ENCODE peak calls at places on chromosomes 6 and 20, in eight cellular contexts. E is fibroblast of pulmonary artery; G is psoas muscle; O is CD4-positive, alpha-beta T cell; N is astrocyte of the spinal cord; M is RWPE1; I is SK-N-SH; V is AG09319. J is an unnamed sample.

GRCh38 chr20:59515013-59515905 is 89.1 kb upstream of the PHACTR3 start:
- DNase-seq in E (peak; percentile 52), G (peak; percentile 68), O (no peak), N (peak; percentile 38), M (peak; percentile 91), I (peak; percentile 89), V (no peak), J (peak; percentile 87)

GRCh38 chr6:167094436-167094819 is 28.5 kb upstream of the CCR6 start:
- DNase-seq in E (peak; percentile 16), G (no peak), O (no peak), N (no peak), M (no peak), I (no peak), V (no peak), J (no peak)

GRCh38 chr6:139587469-139587868 is 213.0 kb upstream of the CITED2 start:
- DNase-seq in E (peak; percentile 82), G (no peak), O (no peak), N (peak; percentile 89), M (peak; percentile 41), I (no peak), V (no peak), J (no peak)

GRCh38 chr20:15176929-15177328 is 839.5 kb upstream of the FLRT3 start:
- DNase-seq in E (no peak), G (no peak), O (no peak), N (no peak), M (no peak), I (no peak), V (no peak), J (no peak)

GRCh38 chr6:139597781-139598368 is 223.4 kb upstream of the CITED2 start:
- DNase-seq in E (peak; percentile 98), G (peak; percentile 77), O (no peak), N (peak; percentile 99), M (peak; percentile 45), I (no peak), V (peak; percentile 95), J (peak; percentile 49)

GRCh38 chr20:53599910-53600632 is 6.4 kb upstream of the ZNF217 start:
- DNase-seq in E (no peak), G (no peak), O (no peak), N (no peak), M (no peak), I (no peak), V (no peak), J (peak; percentile 13)

GRCh38 chr6:32369678-32370077 is 2.0 kb downstream of the TSBP1 start:
- DNase-seq in E (peak; percentile 88), G (no peak), O (no peak), N (peak; percentile 93), M (peak; percentile 87), I (no peak), V (peak; percentile 15), J (no peak)

GRCh38 chr20:37053230-37053950 is 42.4 kb downstream of the RBL1 start:
- DNase-seq in E (no peak), G (no peak), O (no peak), N (no peak), M (no peak), I (no peak), V (no peak), J (no peak)

GRCh38 chr6:14674458-14674857 is 556.9 kb downstream of the CD83 start:
- DNase-seq in E (no peak), G (no peak), O (no peak), N (no peak), M (no peak), I (no peak), V (no peak), J (no peak)

GRCh38 chr6:71482742-71483141 is 194.1 kb downstream of the OGFRL1 start:
- DNase-seq in E (peak; percentile 58), G (no peak), O (no peak), N (peak; percentile 37), M (no peak), I (no peak), V (no peak), J (no peak)

GRCh38 chr6:11367638-11368199 is 135.3 kb upstream of the NEDD9 start:
- DNase-seq in E (no peak), G (no peak), O (no peak), N (peak; percentile 42), M (no peak), I (no peak), V (no peak), J (no peak)

GRCh38 chr6:37127961-37128862 is 41.7 kb upstream of the PIM1 start:
- DNase-seq in E (peak; percentile 72), G (no peak), O (no peak), N (peak; percentile 77), M (no peak), I (no peak), V (no peak), J (no peak)
- TF ChIP-seq CTCF in E (no peak), G (no peak), O (no peak), N (peak; percentile 26), M (no peak), I (peak; percentile 14), V (no peak), J (no peak)

DNA sequence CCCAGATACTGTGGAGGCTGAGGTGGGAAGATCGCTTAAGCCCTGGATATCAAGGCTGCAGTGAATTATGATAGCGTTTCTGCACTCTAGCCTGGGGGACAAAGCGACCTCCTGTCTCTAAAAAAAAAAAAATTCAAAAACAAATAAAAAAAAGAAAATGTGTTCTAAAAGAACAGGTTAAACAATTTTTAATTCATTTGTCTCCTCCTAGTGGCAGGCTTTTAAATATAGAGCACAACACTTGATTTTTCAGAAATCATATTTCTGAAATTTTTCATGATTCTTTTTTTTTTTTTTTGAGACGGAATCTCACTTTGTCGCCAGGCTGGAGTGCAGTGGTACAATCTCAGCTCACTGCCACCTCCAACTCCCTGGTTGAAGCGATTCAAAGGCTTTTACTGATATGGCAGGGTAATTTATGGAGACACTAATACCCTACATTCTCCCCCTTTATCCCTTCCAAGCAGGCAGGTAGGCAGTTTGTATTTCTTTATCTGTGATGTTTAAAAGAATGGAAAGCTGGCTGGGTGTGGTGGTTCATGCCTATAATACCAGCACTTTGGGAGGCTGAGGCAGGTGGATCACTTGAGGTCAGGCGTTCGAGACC is 8.7 kb upstream of the GTF3C6 start:
- DNase-seq in E (peak; percentile 69), G (no peak), O (no peak), N (peak; percentile 51), M (no peak), I (peak; percentile 29), V (no peak), J (no peak)
- TF ChIP-seq CTCF in E (peak; percentile 50), G (peak; percentile 57), O (peak; percentile 66), N (peak; percentile 39), M (peak; percentile 63), I (peak; percentile 75), V (peak; percentile 39), J (peak; percentile 73)

GRCh38 chr20:31341470-31341869 is 26.9 kb upstream of the DEFB118 start:
- DNase-seq in E (no peak), G (no peak), O (no peak), N (no peak), M (no peak), I (no peak), V (no peak), J (no peak)
- TF ChIP-seq CTCF in E (no peak), G (no peak), O (no peak), N (no peak), M (no peak), I (no peak), V (no peak), J (no peak)

GRCh38 chr6:39430968-39431523 is 108.5 kb upstream of the KCNK16 start:
- DNase-seq in E (no peak), G (peak; percentile 70), O (no peak), N (no peak), M (no peak), I (peak; percentile 84), V (no peak), J (peak; percentile 37)
- TF ChIP-seq CTCF in E (no peak), G (no peak), O (no peak), N (no peak), M (no peak), I (no peak), V (no peak), J (no peak)

GRCh38 chr20:61683721-61684120 is 382.0 kb downstream of the TAF4 start:
- DNase-seq in E (no peak), G (no peak), O (no peak), N (no peak), M (peak; percentile 80), I (no peak), V (no peak), J (no peak)
- TF ChIP-seq CTCF in E (no peak), G (no peak), O (no peak), N (no peak), M (no peak), I (no peak), V (no peak), J (no peak)

DNA sequence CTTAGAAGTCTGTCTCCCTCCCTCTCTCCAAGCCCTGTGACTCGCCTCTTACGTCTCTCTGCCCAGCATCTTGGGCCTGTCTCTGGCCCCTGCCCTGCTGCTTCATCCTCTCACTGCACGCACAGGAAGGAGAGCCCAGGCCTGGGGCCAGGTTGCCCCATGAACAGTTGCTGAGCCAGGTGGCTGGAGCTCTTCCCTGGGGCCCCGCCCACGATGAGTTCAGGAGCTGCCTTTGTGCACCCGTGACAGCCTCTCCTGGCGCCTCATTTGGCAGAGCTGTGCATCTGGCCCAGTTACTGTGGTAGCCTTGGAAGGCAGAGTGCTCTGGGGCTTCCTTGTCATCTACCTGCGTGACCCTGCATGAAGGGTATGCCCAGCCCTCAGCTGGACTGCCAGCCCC is 44.5 kb downstream of the SLC52A3 start:
- DNase-seq in E (no peak), G (peak; percentile 25), O (no peak), N (no peak), M (peak; percentile 29), I (no peak), V (no peak), J (no peak)
- TF ChIP-seq CTCF in E (no peak), G (no peak), O (no peak), N (no peak), M (no peak), I (no peak), V (no peak), J (no peak)

GRCh38 chr6:63813531-63813930 is 177.9 kb downstream of the PHF3 start:
- DNase-seq in E (no peak), G (no peak), O (no peak), N (no peak), M (no peak), I (peak; percentile 7), V (no peak), J (no peak)
- TF ChIP-seq CTCF in E (peak; percentile 21), G (no peak), O (no peak), N (peak; percentile 6), M (no peak), I (no peak), V (peak; percentile 17), J (no peak)